ENCODE peak calls at places on chromosome 10, in four cellular contexts. G is HCT116, H is Karpas-422, N is K562. Z is an unnamed sample.

GRCh38 chr10:93267521-93267920 is 193.8 kb downstream of the CYP26A1 start:
- DNase-seq in G (no peak), H (no peak), N (no peak), Z (peak)

GRCh38 chr10:9147475-9147874 is 1093.0 kb downstream of the GATA3 start:
- DNase-seq in G (no peak), H (no peak), N (no peak), Z (no peak)

GRCh38 chr10:15879058-15879457 is 18.8 kb upstream of the MINDY3 start:
- DNase-seq in G (no peak), H (peak), N (peak), Z (peak)

GRCh38 chr10:58701398-58702135 is 188.9 kb downstream of the BICC1 start:
- DNase-seq in G (no peak), H (no peak), N (no peak), Z (no peak)

GRCh38 chr10:54402576-54402975 is 398.5 kb downstream of the PCDH15 start:
- DNase-seq in G (no peak), H (peak), N (no peak), Z (peak)

GRCh38 chr10:34178756-34179155 is 636.3 kb downstream of the PARD3 start:
- DNase-seq in G (no peak), H (no peak), N (no peak), Z (no peak)

GRCh38 chr10:110007171-110007700 is 548 bp upstream of the ADD3 start:
- DNase-seq in G (no peak), H (no peak), N (peak), Z (no peak)

GRCh38 chr10:70317272-70317942 is 33.6 kb upstream of the NPFFR1 start:
- DNase-seq in G (no peak), H (peak), N (no peak), Z (no peak)

GRCh38 chr10:45419673-45420020 is 45.6 kb downstream of the ALOX5 start:
- DNase-seq in G (no peak), H (no peak), N (no peak), Z (no peak)

GRCh38 chr10:134205-134742 is 981 bp upstream of the ZMYND11 start:
- DNase-seq in G (no peak), H (peak), N (no peak), Z (peak)

GRCh38 chr10:108392286-108392685 is 1227.8 kb upstream of the SORCS1 start:
- DNase-seq in G (no peak), H (no peak), N (no peak), Z (no peak)

GRCh38 chr10:96789571-96790108 is 42.5 kb upstream of the LCOR start:
- DNase-seq in G (no peak), H (peak), N (peak), Z (peak)

GRCh38 chr10:130711072-130711471 is 574.9 kb downstream of the GLRX3 start:
- DNase-seq in G (no peak), H (no peak), N (no peak), Z (peak)

GRCh38 chr10:3963191-3963673 is 178.2 kb upstream of the KLF6 start:
- DNase-seq in G (no peak), H (no peak), N (no peak), Z (no peak)

GRCh38 chr10:13957856-13958255 is 371.1 kb downstream of the PRPF18 start:
- DNase-seq in G (no peak), H (no peak), N (no peak), Z (no peak)

GRCh38 chr10:69025370-69025896 is 36.8 kb downstream of the KIFBP start:
- DNase-seq in G (no peak), H (no peak), N (no peak), Z (no peak)

GRCh38 chr10:132247943-132248342 is 59.8 kb downstream of the STK32C start:
- DNase-seq in G (no peak), H (no peak), N (no peak), Z (no peak)
- H3K4me2 ChIP-seq in G (peak), H (no peak), N (no peak), Z (no peak)

DNA sequence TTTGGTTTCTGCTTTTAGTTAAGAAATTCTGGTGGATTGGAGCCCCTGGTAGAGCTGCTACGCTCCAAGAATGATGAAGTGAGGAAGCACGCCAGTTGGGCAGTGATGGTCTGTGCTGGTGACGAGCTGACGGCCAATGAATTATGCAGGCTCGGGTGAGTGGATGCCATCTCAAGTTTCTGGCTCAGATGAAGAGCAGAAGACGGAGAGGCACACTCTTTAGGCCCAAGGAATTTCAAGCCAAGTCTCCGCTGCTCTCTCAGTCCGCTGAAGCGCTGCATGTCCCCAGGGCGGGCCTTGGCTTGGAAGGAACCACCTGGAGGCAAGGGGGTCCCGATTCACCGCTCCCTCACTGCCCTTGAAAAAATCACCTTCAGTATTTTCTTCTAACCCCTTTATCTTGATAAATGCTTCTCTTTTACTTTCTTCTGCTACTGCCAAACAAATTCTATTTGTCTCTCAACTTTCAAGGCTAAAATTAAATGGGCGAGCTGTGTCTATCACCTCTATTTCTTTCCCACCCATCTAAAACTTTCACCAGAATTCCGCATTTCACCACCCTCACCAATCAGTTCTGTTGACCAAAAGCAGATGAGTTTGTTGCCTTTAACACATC is 74.2 kb downstream of the ARMC3 start:
- DNase-seq in G (no peak), H (no peak), N (no peak), Z (no peak)
- H3K4me2 ChIP-seq in G (no peak), H (no peak), N (no peak), Z (no peak)

GRCh38 chr10:61992059-61992460 is 90.6 kb downstream of the ARID5B start:
- DNase-seq in G (no peak), H (no peak), N (no peak), Z (no peak)
- H3K4me2 ChIP-seq in G (no peak), H (no peak), N (no peak), Z (no peak)

GRCh38 chr10:71979692-71980062 is 15.5 kb downstream of the CHST3 start:
- DNase-seq in G (no peak), H (no peak), N (no peak), Z (no peak)
- H3K4me2 ChIP-seq in G (no peak), H (no peak), N (no peak), Z (no peak)